ENCODE peak calls at places on chromosomes 3 and 15, in nine cellular contexts. One of them, this sample, is unnamed.

GRCh38 chr3:23112491-23112890 is 90.6 kb upstream of the UBE2E2 start:
- DNase-seq in GM12865: no peak
- DNase-seq in cardiac muscle cell: no peak
- DNase-seq in AG04450: no peak
- DNase-seq in HCT116: no peak
- DNase-seq in psoas muscle: peak
- DNase-seq in retinal pigment epithelial cell: no peak
- DNase-seq in upper lobe of right lung: peak
- DNase-seq in gastrocnemius medialis: peak
- DNase-seq in this sample: no peak

GRCh38 chr15:36738817-36739216 is 159.4 kb downstream of the CDIN1 start:
- DNase-seq in GM12865: no peak
- DNase-seq in cardiac muscle cell: no peak
- DNase-seq in AG04450: no peak
- DNase-seq in HCT116: no peak
- DNase-seq in psoas muscle: no peak
- DNase-seq in retinal pigment epithelial cell: no peak
- DNase-seq in upper lobe of right lung: no peak
- DNase-seq in gastrocnemius medialis: no peak
- DNase-seq in this sample: no peak

GRCh38 chr15:87566236-87566635 is 690.3 kb downstream of the NTRK3 start:
- DNase-seq in GM12865: no peak
- DNase-seq in cardiac muscle cell: no peak
- DNase-seq in AG04450: no peak
- DNase-seq in HCT116: no peak
- DNase-seq in psoas muscle: no peak
- DNase-seq in retinal pigment epithelial cell: no peak
- DNase-seq in upper lobe of right lung: no peak
- DNase-seq in gastrocnemius medialis: no peak
- DNase-seq in this sample: no peak

GRCh38 chr15:32956006-32956405 is 238.2 kb downstream of the GREM1 start:
- DNase-seq in GM12865: peak
- DNase-seq in cardiac muscle cell: peak
- DNase-seq in AG04450: peak
- DNase-seq in HCT116: peak
- DNase-seq in psoas muscle: no peak
- DNase-seq in retinal pigment epithelial cell: no peak
- DNase-seq in upper lobe of right lung: no peak
- DNase-seq in gastrocnemius medialis: no peak
- DNase-seq in this sample: no peak

GRCh38 chr3:178915365-178915764 is 156.2 kb downstream of the ZMAT3 start:
- DNase-seq in GM12865: peak
- DNase-seq in cardiac muscle cell: no peak
- DNase-seq in AG04450: no peak
- DNase-seq in HCT116: no peak
- DNase-seq in psoas muscle: no peak
- DNase-seq in retinal pigment epithelial cell: no peak
- DNase-seq in upper lobe of right lung: no peak
- DNase-seq in gastrocnemius medialis: no peak
- DNase-seq in this sample: no peak

GRCh38 chr3:124281453-124282316 is 289.8 kb upstream of the ROPN1 start:
- DNase-seq in GM12865: peak
- DNase-seq in cardiac muscle cell: peak
- DNase-seq in AG04450: no peak
- DNase-seq in HCT116: no peak
- DNase-seq in psoas muscle: no peak
- DNase-seq in retinal pigment epithelial cell: no peak
- DNase-seq in upper lobe of right lung: no peak
- DNase-seq in gastrocnemius medialis: no peak
- DNase-seq in this sample: no peak

GRCh38 chr3:71733319-71733718 is 8.1 kb upstream of the EIF4E3 start:
- DNase-seq in GM12865: no peak
- DNase-seq in cardiac muscle cell: no peak
- DNase-seq in AG04450: no peak
- DNase-seq in HCT116: no peak
- DNase-seq in psoas muscle: no peak
- DNase-seq in retinal pigment epithelial cell: no peak
- DNase-seq in upper lobe of right lung: no peak
- DNase-seq in gastrocnemius medialis: no peak
- DNase-seq in this sample: no peak

GRCh38 chr3:111695584-111696213 is 100.6 kb upstream of the ZBED2 start:
- DNase-seq in GM12865: no peak
- DNase-seq in cardiac muscle cell: peak
- DNase-seq in AG04450: peak
- DNase-seq in HCT116: no peak
- DNase-seq in psoas muscle: no peak
- DNase-seq in retinal pigment epithelial cell: no peak
- DNase-seq in upper lobe of right lung: no peak
- DNase-seq in gastrocnemius medialis: no peak
- DNase-seq in this sample: no peak

GRCh38 chr3:195131149-195131548 is 139.8 kb downstream of the XXYLT1 start:
- DNase-seq in GM12865: no peak
- DNase-seq in cardiac muscle cell: no peak
- DNase-seq in AG04450: no peak
- DNase-seq in HCT116: no peak
- DNase-seq in psoas muscle: no peak
- DNase-seq in retinal pigment epithelial cell: no peak
- DNase-seq in upper lobe of right lung: no peak
- DNase-seq in gastrocnemius medialis: no peak
- DNase-seq in this sample: no peak

GRCh38 chr3:168951884-168952283 is 711.6 kb downstream of the MECOM start:
- DNase-seq in GM12865: no peak
- DNase-seq in cardiac muscle cell: no peak
- DNase-seq in AG04450: no peak
- DNase-seq in HCT116: no peak
- DNase-seq in psoas muscle: no peak
- DNase-seq in retinal pigment epithelial cell: no peak
- DNase-seq in upper lobe of right lung: no peak
- DNase-seq in gastrocnemius medialis: no peak
- DNase-seq in this sample: no peak
- TF ChIP-seq CTCF in GM12865: no peak
- TF ChIP-seq CTCF in cardiac muscle cell: no peak
- TF ChIP-seq CTCF in AG04450: no peak
- TF ChIP-seq CTCF in HCT116: no peak
- TF ChIP-seq CTCF in psoas muscle: no peak
- TF ChIP-seq CTCF in retinal pigment epithelial cell: no peak
- TF ChIP-seq CTCF in upper lobe of right lung: no peak
- TF ChIP-seq CTCF in gastrocnemius medialis: no peak
- TF ChIP-seq CTCF in this sample: no peak

GRCh38 chr15:76339302-76340197 is 3.0 kb downstream of the ISL2 start:
- DNase-seq in GM12865: no peak
- DNase-seq in cardiac muscle cell: peak
- DNase-seq in AG04450: no peak
- DNase-seq in HCT116: no peak
- DNase-seq in psoas muscle: no peak
- DNase-seq in retinal pigment epithelial cell: no peak
- DNase-seq in upper lobe of right lung: no peak
- DNase-seq in gastrocnemius medialis: no peak
- DNase-seq in this sample: peak

GRCh38 chr15:76341366-76342045 is 4.9 kb downstream of the ISL2 start:
- DNase-seq in GM12865: no peak
- DNase-seq in cardiac muscle cell: no peak
- DNase-seq in AG04450: no peak
- DNase-seq in HCT116: no peak
- DNase-seq in psoas muscle: no peak
- DNase-seq in retinal pigment epithelial cell: no peak
- DNase-seq in upper lobe of right lung: no peak
- DNase-seq in gastrocnemius medialis: no peak
- DNase-seq in this sample: no peak

GRCh38 chr15:76340802-76341365 is 4.3 kb downstream of the ISL2 start:
- DNase-seq in GM12865: peak
- DNase-seq in cardiac muscle cell: no peak
- DNase-seq in AG04450: no peak
- DNase-seq in HCT116: no peak
- DNase-seq in psoas muscle: no peak
- DNase-seq in retinal pigment epithelial cell: no peak
- DNase-seq in upper lobe of right lung: no peak
- DNase-seq in gastrocnemius medialis: no peak
- DNase-seq in this sample: peak

GRCh38 chr15:76338555-76339301 is 2.2 kb downstream of the ISL2 start:
- DNase-seq in GM12865: no peak
- DNase-seq in cardiac muscle cell: no peak
- DNase-seq in AG04450: no peak
- DNase-seq in HCT116: no peak
- DNase-seq in psoas muscle: no peak
- DNase-seq in retinal pigment epithelial cell: no peak
- DNase-seq in upper lobe of right lung: no peak
- DNase-seq in gastrocnemius medialis: no peak
- DNase-seq in this sample: no peak

GRCh38 chr15:76340198-76340801 is 3.7 kb downstream of the ISL2 start:
- DNase-seq in GM12865: peak
- DNase-seq in cardiac muscle cell: peak
- DNase-seq in AG04450: no peak
- DNase-seq in HCT116: no peak
- DNase-seq in psoas muscle: no peak
- DNase-seq in retinal pigment epithelial cell: no peak
- DNase-seq in upper lobe of right lung: no peak
- DNase-seq in gastrocnemius medialis: no peak
- DNase-seq in this sample: peak
- H3K4me3 ChIP-seq in GM12865: peak
- H3K4me3 ChIP-seq in cardiac muscle cell: peak
- H3K4me3 ChIP-seq in AG04450: peak
- H3K4me3 ChIP-seq in HCT116: no peak
- H3K4me3 ChIP-seq in psoas muscle: peak
- H3K4me3 ChIP-seq in retinal pigment epithelial cell: no peak
- H3K4me3 ChIP-seq in upper lobe of right lung: peak
- H3K4me3 ChIP-seq in gastrocnemius medialis: peak
- H3K4me3 ChIP-seq in this sample: peak

DNA sequence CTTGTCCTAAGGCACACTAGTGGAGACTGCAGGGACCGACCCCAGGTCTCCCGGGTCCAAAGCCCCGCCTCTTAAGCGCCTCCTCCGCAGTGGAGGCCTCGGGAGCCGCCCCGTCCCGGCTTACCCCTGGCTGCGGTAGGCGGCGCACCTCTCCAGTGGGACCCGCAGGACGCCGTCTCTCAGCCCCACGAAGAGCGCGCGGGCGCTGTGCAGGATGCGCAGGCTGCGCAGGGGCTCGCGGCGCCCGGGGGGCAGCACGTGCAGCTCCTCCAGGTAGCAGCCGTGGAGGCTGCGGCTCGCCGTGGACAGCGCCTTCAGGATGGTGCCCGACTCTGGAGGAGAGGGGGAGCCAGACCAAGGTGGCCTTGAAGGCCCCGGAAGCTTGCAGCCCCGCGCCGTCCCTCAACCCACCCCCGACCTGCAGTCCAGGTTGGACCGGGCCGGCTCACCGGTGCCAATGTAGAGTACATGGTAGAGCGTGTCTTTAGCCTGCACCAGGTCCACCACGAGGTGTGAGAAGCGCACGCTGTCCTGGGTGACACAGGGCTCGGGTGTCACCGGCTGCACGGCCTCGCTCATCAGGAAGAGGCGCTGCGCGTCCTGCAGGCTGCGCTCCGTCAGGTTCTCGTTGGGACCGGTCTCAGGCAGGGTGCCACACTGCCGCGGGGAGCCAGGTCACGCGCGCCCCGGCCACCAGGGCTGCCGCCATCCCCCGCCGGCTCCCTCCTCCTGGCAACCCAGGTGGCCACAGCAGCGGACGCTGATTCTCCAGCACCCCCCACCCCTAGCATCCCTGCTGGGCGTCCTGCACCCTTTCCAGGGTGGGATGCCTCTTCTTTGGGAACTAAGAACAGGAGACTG is 105.5 kb downstream of the SEMA5B start:
- DNase-seq in GM12865: peak
- DNase-seq in cardiac muscle cell: no peak
- DNase-seq in AG04450: no peak
- DNase-seq in HCT116: no peak
- DNase-seq in psoas muscle: no peak
- DNase-seq in retinal pigment epithelial cell: no peak
- DNase-seq in upper lobe of right lung: no peak
- DNase-seq in gastrocnemius medialis: no peak
- DNase-seq in this sample: peak
- TF ChIP-seq CTCF in GM12865: peak
- TF ChIP-seq CTCF in cardiac muscle cell: no peak
- TF ChIP-seq CTCF in AG04450: no peak
- TF ChIP-seq CTCF in HCT116: peak
- TF ChIP-seq CTCF in psoas muscle: no peak
- TF ChIP-seq CTCF in retinal pigment epithelial cell: peak
- TF ChIP-seq CTCF in upper lobe of right lung: peak
- TF ChIP-seq CTCF in gastrocnemius medialis: no peak
- TF ChIP-seq CTCF in this sample: peak

DNA sequence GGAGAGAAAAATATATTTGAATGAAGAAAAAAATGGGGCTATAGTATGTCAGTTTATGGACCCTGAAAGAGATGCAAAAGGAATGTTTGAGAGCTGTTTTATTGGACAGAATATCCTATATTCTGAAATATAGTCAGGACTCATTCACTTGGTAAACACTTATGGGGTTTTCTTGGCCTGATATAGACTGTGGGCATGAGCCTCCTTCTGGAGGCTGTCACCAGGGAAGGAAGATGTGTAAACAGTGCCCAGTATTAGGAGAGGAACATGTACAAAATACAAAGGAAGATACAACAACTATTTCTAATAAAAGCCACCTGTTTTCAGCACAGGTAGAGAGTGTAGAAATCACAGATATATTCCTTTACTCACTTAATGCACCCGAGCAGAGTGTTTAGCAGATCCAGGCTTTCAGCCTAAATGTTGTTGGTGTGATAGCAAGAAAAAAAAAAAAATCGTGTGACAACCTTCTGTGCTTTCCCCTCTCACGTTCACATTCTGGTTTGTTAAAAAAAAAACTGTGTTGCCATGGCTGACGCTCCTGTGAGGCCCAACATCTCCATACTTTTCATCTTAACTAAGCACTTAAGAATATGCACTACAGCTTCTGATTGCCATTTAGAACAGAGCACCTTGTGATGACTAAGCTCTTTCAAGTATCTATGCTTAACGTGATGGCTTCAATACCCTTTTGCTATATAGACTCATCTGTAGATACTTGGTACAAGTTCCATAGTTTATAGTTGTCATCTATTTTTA is 134.1 kb downstream of the MBNL1 start:
- DNase-seq in GM12865: peak
- DNase-seq in cardiac muscle cell: no peak
- DNase-seq in AG04450: no peak
- DNase-seq in HCT116: no peak
- DNase-seq in psoas muscle: no peak
- DNase-seq in retinal pigment epithelial cell: no peak
- DNase-seq in upper lobe of right lung: no peak
- DNase-seq in gastrocnemius medialis: no peak
- DNase-seq in this sample: no peak
- H3K4me3 ChIP-seq in GM12865: no peak
- H3K4me3 ChIP-seq in cardiac muscle cell: no peak
- H3K4me3 ChIP-seq in AG04450: no peak
- H3K4me3 ChIP-seq in HCT116: no peak
- H3K4me3 ChIP-seq in psoas muscle: peak
- H3K4me3 ChIP-seq in retinal pigment epithelial cell: no peak
- H3K4me3 ChIP-seq in upper lobe of right lung: no peak
- H3K4me3 ChIP-seq in gastrocnemius medialis: peak
- H3K4me3 ChIP-seq in this sample: no peak

This sample was measured in GM06990.